ENCODE peak calls at places on chromosomes 6 and 20, in five cellular contexts. P, I, V, C and U are unnamed samples.

GRCh38 chr6:112038756-112039430 is 15.0 kb upstream of the CCN6 start:
- DNase-seq in P (no peak), V (no peak), I (peak; percentile 65), C (no peak), U (no peak)

GRCh38 chr6:155290491-155290890 is 23.8 kb downstream of the TFB1M start:
- DNase-seq in I (no peak), P (no peak), C (no peak), V (no peak), U (no peak)

GRCh38 chr6:3509326-3509725 is 52.5 kb upstream of the SLC22A23 start:
- DNase-seq in C (no peak), V (no peak), I (peak; percentile 36), P (no peak), U (no peak)

GRCh38 chr6:85672050-85672449 is 29.4 kb upstream of the SYNCRIP start:
- DNase-seq in C (no peak), P (peak; percentile 38), V (no peak), I (no peak), U (no peak)

GRCh38 chr20:44485830-44486198 is 10.1 kb downstream of the TTPAL start:
- DNase-seq in C (no peak), V (no peak), P (no peak), I (no peak), U (no peak)

GRCh38 chr6:163415176-163415619 is 680 bp downstream of the QKI start:
- DNase-seq in V (peak; percentile 53), P (peak; percentile 36), C (no peak), I (no peak), U (peak; percentile 66)

GRCh38 chr20:23003077-23003476 is 32.0 kb upstream of the SSTR4 start:
- DNase-seq in V (no peak), I (no peak), C (no peak), P (no peak), U (no peak)

GRCh38 chr20:9935285-9935684 is 96.4 kb upstream of the PAK5 start:
- DNase-seq in C (no peak), P (no peak), V (no peak), I (no peak), U (no peak)

GRCh38 chr6:87645080-87645479 is 55.1 kb downstream of the ORC3 start:
- DNase-seq in C (no peak), P (no peak), V (no peak), I (no peak), U (no peak)

GRCh38 chr6:21199246-21199645 is 394.3 kb upstream of the SOX4 start:
- DNase-seq in P (no peak), C (no peak), I (no peak), V (no peak), U (no peak)

GRCh38 chr20:45279992-45280391 is 25.6 kb upstream of the SLPI start:
- DNase-seq in I (no peak), P (no peak), C (no peak), V (no peak), U (no peak)

GRCh38 chr6:117482240-117483003 is at the start of gene DCBLD1:
- DNase-seq in C (peak; percentile 78), P (peak; percentile 86), V (peak; percentile 89), I (peak; percentile 79), U (peak; percentile 82)

GRCh38 chr6:47727391-47727790 is 29.0 kb downstream of the ADGRF4 start:
- DNase-seq in P (no peak), I (peak; percentile 64), V (no peak), C (no peak), U (no peak)

GRCh38 chr20:8860011-8860495 is 208.8 kb upstream of the PLCB4 start:
- DNase-seq in V (no peak), P (no peak), I (peak; percentile 93), C (no peak), U (no peak)

GRCh38 chr6:27547157-27548075 is 74.5 kb upstream of the ZNF184 start:
- DNase-seq in V (no peak), C (peak; percentile 74), P (peak; percentile 80), I (peak; percentile 62), U (no peak)

GRCh38 chr6:14276667-14277404 is 159.3 kb downstream of the CD83 start:
- DNase-seq in C (no peak), P (no peak), I (peak; percentile 61), V (no peak), U (no peak)

GRCh38 chr20:43446361-43446879 is 11.3 kb upstream of the SRSF6 start:
- DNase-seq in C (no peak), P (no peak), V (no peak), I (no peak), U (no peak)

DNA sequence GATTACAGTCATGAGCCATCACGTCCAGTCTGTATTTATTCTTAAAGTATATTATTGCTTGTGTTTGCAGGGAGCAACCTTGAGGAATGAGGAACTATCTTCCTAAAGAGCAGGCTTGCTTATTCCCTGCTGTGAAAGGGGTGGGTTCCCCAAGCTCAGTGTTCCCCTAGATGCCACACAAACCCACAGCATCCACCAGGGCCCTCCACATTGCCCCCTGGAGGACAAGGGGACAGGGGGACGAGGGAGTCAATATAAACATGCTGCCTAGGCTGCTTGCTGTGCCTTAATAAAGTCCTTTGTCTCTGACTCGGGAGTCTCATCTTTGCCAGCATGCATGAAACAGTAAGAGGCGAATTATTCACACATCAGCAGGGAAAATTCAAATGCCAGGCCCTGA is 8.0 kb upstream of the IDH3B start:
- DNase-seq in P (peak; percentile 77), I (no peak), V (no peak), C (no peak), U (peak; percentile 17)
- TF ChIP-seq CTCF in P (peak; percentile 72), I (peak; percentile 4), V (no peak), C (peak; percentile 61), U (no peak)

GRCh38 chr6:42959917-42960242 is 674 bp upstream of the GNMT start:
- DNase-seq in P (no peak), C (no peak), V (no peak), I (no peak), U (no peak)
- H3K4me3 ChIP-seq in P (peak overlapping the region; percentile 72), C (peak overlapping the region; percentile 65), V (peak overlapping the region; percentile 62), I (no peak overlapping the region), U (peak overlapping the region; percentile 50)

GRCh38 chr20:51523276-51524013 is 19.1 kb downstream of the NFATC2 start:
- DNase-seq in P (no peak), C (no peak), I (no peak), V (no peak), U (no peak)

GRCh38 chr20:51526105-51526470 is 16.4 kb downstream of the NFATC2 start:
- DNase-seq in I (no peak), P (no peak), V (no peak), C (no peak), U (no peak)

GRCh38 chr20:51525241-51526104 is 17.0 kb downstream of the NFATC2 start:
- DNase-seq in C (no peak), V (no peak), I (peak; percentile 28), P (no peak), U (peak; percentile 68)

GRCh38 chr20:51517839-51518238 is 24.7 kb downstream of the NFATC2 start:
- DNase-seq in I (no peak), V (no peak), C (no peak), P (no peak), U (no peak)

GRCh38 chr20:51522207-51522606 is 20.3 kb downstream of the NFATC2 start:
- DNase-seq in I (no peak), C (no peak), V (no peak), P (no peak), U (no peak)
- H3K4me1 ChIP-seq in I (peaks cover 4% of the 10 kb centered on the region), C (no peaks in the 10 kb centered on the region), V (peaks cover 9% of the 10 kb centered on the region), P (no peaks in the 10 kb centered on the region), U (no peaks in the 10 kb centered on the region)

GRCh38 chr6:32968770-32969684 is 633 bp downstream of the BRD2 start:
- DNase-seq in C (peak; percentile 57), P (peak; percentile 98), I (peak; percentile 80), V (peak; percentile 83), U (peak; percentile 92)
- TF ChIP-seq CTCF in C (no peak), P (no peak), I (peak; percentile 34), V (no peak), U (no peak)

GRCh38 chr20:63979549-63980316 is at the start of gene SAMD10:
- DNase-seq in P (peak; percentile 66), V (no peak), I (peak; percentile 47), C (no peak), U (no peak)

GRCh38 chr20:63978319-63979220 is 872 bp downstream of the SAMD10 start:
- DNase-seq in V (peak; percentile 90), C (no peak), I (peak; percentile 45), P (peak; percentile 94), U (peak; percentile 85)

GRCh38 chr20:63979221-63979548 is 257 bp downstream of the SAMD10 start:
- DNase-seq in P (no peak), I (no peak), C (no peak), V (no peak), U (no peak)

GRCh38 chr20:63976980-63977391 is 2.5 kb downstream of the SAMD10 start:
- DNase-seq in I (no peak), P (no peak), V (no peak), C (no peak), U (peak; percentile 57)

DNA sequence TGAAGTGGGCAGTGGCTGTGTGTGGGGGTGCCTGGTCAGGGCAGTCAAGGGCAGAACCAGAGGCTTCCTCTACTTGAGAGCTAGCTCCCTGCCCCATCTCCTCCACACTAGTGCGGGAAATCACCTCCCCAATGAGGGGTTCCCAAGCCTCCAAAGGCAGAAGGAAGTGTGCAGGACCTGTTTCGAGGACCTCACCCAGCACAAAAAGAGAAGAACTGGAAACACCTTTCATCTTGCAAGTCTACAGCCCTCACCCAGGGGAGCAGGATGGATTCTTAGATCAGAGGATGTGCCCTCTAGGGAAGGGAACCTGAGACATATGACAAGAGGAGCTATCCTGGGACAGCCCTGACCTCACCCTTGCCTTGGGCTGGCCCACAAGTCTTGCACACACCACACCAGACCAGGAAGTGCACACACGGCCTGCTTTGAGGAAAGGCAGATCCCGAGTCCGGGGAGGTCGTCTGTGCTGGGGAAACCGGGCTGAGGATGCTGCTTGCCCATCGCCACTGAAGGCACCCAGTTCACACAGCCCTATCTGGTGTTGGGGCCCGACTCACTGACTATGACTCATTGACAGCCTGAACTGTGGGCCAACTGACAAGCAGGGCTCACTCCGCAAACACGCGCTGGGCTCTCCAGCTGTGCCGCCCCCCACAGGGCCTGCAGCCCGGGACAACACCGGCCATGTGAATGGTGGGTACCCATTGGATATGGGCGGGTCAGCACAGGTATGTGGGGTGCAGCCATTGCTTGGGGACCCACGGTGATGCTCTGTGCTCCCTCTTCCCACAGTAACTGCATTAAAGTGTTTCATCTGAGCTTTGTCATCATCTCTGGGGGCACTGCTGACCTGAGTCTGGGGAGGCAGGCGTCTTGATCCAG is 1.8 kb downstream of the SAMD10 start:
- DNase-seq in V (no peak), P (no peak), C (no peak), I (peak; percentile 79), U (peak; percentile 66)
- H3K4me3 ChIP-seq in V (no peak overlapping the region), P (peak overlapping the region; percentile 98), C (peak overlapping the region; percentile 76), I (no peak overlapping the region), U (no peak overlapping the region)